ENCODE peak calls at places on chromosome 12, in six cellular contexts. G, T, C, F, N and U are unnamed samples.
A peak's percentile ranks its signal among the peaks of the same experiment; 100 is the strongest.

GRCh38 chr12:97324471-97324870 is 138.1 kb upstream of the RMST start:
- DNase-seq in G (no peak), T (no peak), C (no peak), F (no peak), N (no peak), U (no peak)

GRCh38 chr12:96236221-96236822 is 42.1 kb downstream of the ELK3 start:
- DNase-seq in G (peak; percentile 90), T (no peak), C (peak; percentile 51), F (no peak), N (no peak), U (no peak)

GRCh38 chr12:20946732-20947131 is 136.2 kb downstream of the SLCO1B3 start:
- DNase-seq in G (no peak), T (no peak), C (no peak), F (no peak), N (no peak), U (no peak)

GRCh38 chr12:55972045-55972843 is 1.6 kb upstream of the RAB5B start:
- DNase-seq in G (peak; percentile 68), T (no peak), C (peak; percentile 84), F (no peak), N (no peak), U (no peak)

GRCh38 chr12:76848132-76848531 is 30.7 kb downstream of the CSRP2 start:
- DNase-seq in G (no peak), T (no peak), C (no peak), F (no peak), N (no peak), U (no peak)

GRCh38 chr12:65785500-65785899 is 38.8 kb upstream of the HMGA2 start:
- DNase-seq in G (no peak), T (no peak), C (no peak), F (no peak), N (no peak), U (no peak)

GRCh38 chr12:55549302-55549701 is at the start of gene OR6C4:
- DNase-seq in G (no peak), T (no peak), C (no peak), F (no peak), N (no peak), U (no peak)

GRCh38 chr12:131063427-131063826 is 109.7 kb downstream of the ADGRD1 start:
- DNase-seq in G (no peak), T (no peak), C (no peak), F (no peak), N (no peak), U (no peak)

GRCh38 chr12:104835317-104835716 is 122.8 kb downstream of the SLC41A2 start:
- DNase-seq in G (no peak), T (no peak), C (no peak), F (no peak), N (no peak), U (no peak)

GRCh38 chr12:52005903-52006703 is 643 bp upstream of the TAMALIN start:
- DNase-seq in G (no peak), T (no peak), C (no peak), F (no peak), N (peak; percentile 83), U (peak; percentile 70)

GRCh38 chr12:3705349-3705675 is 47.6 kb downstream of the CRACR2A start:
- DNase-seq in G (no peak), T (no peak), C (no peak), F (no peak), N (no peak), U (no peak)

GRCh38 chr12:31872831-31873604 is 86.2 kb upstream of the RESF1 start:
- DNase-seq in G (no peak), T (no peak), C (no peak), F (no peak), N (no peak), U (no peak)

GRCh38 chr12:66244446-66244845 is 55.4 kb downstream of the IRAK3 start:
- DNase-seq in G (peak; percentile 48), T (no peak), C (no peak), F (no peak), N (no peak), U (no peak)

GRCh38 chr12:27549801-27550652 is 26.0 kb downstream of the PPFIBP1 start:
- DNase-seq in G (peak; percentile 99), T (no peak), C (peak; percentile 97), F (peak; percentile 15), N (no peak), U (no peak)

GRCh38 chr12:75724913-75725312 is 213.5 kb upstream of the KRR1 start:
- DNase-seq in G (peak; percentile 91), T (no peak), C (peak; percentile 92), F (no peak), N (no peak), U (no peak)

GRCh38 chr12:54723653-54724256 is 75.6 kb upstream of the DCD start:
- DNase-seq in G (peak; percentile 1), T (no peak), C (peak; percentile 11), F (no peak), N (no peak), U (no peak)

GRCh38 chr12:91183565-91183964 is 948 bp upstream of the DCN start:
- DNase-seq in G (no peak), T (no peak), C (peak; percentile 19), F (no peak), N (no peak), U (no peak)

GRCh38 chr12:106498056-106498455 is 84.7 kb upstream of the RFX4 start:
- DNase-seq in G (no peak), T (no peak), C (peak; percentile 16), F (no peak), N (no peak), U (no peak)

GRCh38 chr12:102171951-102172350 is 25.7 kb downstream of the PMCH start:
- DNase-seq in G (no peak), T (no peak), C (peak; percentile 9), F (no peak), N (no peak), U (no peak)